ENCODE peak calls at places on chromosome X, in six cellular contexts. K is HT1080; T is iris pigment epithelial cell; F is activated naive CD8-positive, alpha-beta T cell treated with anti-CD3 and anti-CD28 coated beads, Interleukin-2, amount 50 U/mL, for 24 hours; I is HCEC 1CT; R is progenitor cell of endocrine pancreas. Z is an unnamed sample.

GRCh38 chrX:107880054-107880610 is 54.5 kb downstream of the MID2 start:
- DNase-seq in K (peak; percentile 15), T (peak; percentile 2), F (no peak), I (no peak), R (no peak), Z (no peak)

GRCh38 chrX:65837875-65838549 is 170.6 kb downstream of the MSN start:
- DNase-seq in K (no peak), T (no peak), F (no peak), I (no peak), R (no peak), Z (no peak)

GRCh38 chrX:44949125-44949524 is 76.1 kb downstream of the KDM6A start:
- DNase-seq in K (no peak), T (no peak), F (no peak), I (no peak), R (no peak), Z (no peak)

GRCh38 chrX:1387141-1387776 is 4.7 kb downstream of the SLC25A6 start:
- DNase-seq in K (no peak), T (no peak), F (no peak), I (no peak), R (no peak), Z (no peak)

GRCh38 chrX:109890300-109890699 is 112.6 kb upstream of the TMEM164 start:
- DNase-seq in K (no peak), T (no peak), F (no peak), I (no peak), R (no peak), Z (no peak)

GRCh38 chrX:132292753-132293152 is 73.5 kb upstream of the RAP2C start:
- DNase-seq in K (peak; percentile 20), T (peak; percentile 61), F (peak; percentile 4), I (peak; percentile 35), R (no peak), Z (peak; percentile 76)

GRCh38 chrX:30312858-30313257 is 3.7 kb upstream of the NR0B1 start:
- DNase-seq in K (peak; percentile 55), T (peak; percentile 24), F (no peak), I (peak; percentile 1), R (no peak), Z (no peak)

GRCh38 chrX:38205037-38205436 is 15.6 kb downstream of the SRPX start:
- DNase-seq in K (no peak), T (no peak), F (no peak), I (no peak), R (no peak), Z (no peak)

GRCh38 chrX:121802881-121803412 is 755.5 kb downstream of the GLUD2 start:
- DNase-seq in K (no peak), T (no peak), F (no peak), I (no peak), R (no peak), Z (no peak)

GRCh38 chrX:117788339-117788738 is 328.3 kb downstream of the KLHL13 start:
- DNase-seq in K (no peak), T (no peak), F (no peak), I (no peak), R (no peak), Z (no peak)

GRCh38 chrX:36199926-36200325 is 280.4 kb downstream of the CFAP47 start:
- DNase-seq in K (no peak), T (no peak), F (no peak), I (no peak), R (no peak), Z (no peak)

GRCh38 chrX:149259241-149259640 is 245.9 kb downstream of the IDS start:
- DNase-seq in K (peak; percentile 59), T (peak; percentile 8), F (no peak), I (no peak), R (no peak), Z (peak; percentile 46)

GRCh38 chrX:115330498-115331138 is 41.1 kb downstream of the LUZP4 start:
- DNase-seq in K (peak; percentile 61), T (peak; percentile 72), F (no peak), I (peak; percentile 51), R (peak; percentile 15), Z (peak; percentile 72)

Z was measured in RKO.